ENCODE peak calls at places on chromosomes 6 and 20, in four cellular contexts. G is SK-N-SH, N is glutamatergic neuron, V is fibroblast of mammary gland. U is an unnamed sample.

GRCh38 chr6:7821426-7821825 is 89.2 kb downstream of the TXNDC5 start:
- DNase-seq in G (no peak), N (no peak), V (peak; percentile 53), U (no peak)

GRCh38 chr6:156617376-156617775 is 159.8 kb upstream of the ARID1B start:
- DNase-seq in G (no peak), N (no peak), V (no peak), U (no peak)

GRCh38 chr6:51398064-51398740 is 579.5 kb downstream of the TFAP2B start:
- DNase-seq in G (no peak), N (no peak), V (no peak), U (no peak)

GRCh38 chr6:144655376-144655775 is 370.2 kb downstream of the UTRN start:
- DNase-seq in G (no peak), N (no peak), V (peak; percentile 72), U (no peak)

GRCh38 chr6:37893262-37893661 is 73.7 kb downstream of the ZFAND3 start:
- DNase-seq in G (no peak), N (no peak), V (no peak), U (no peak)

GRCh38 chr6:158642097-158642601 is 2.4 kb downstream of the DYNLT1 start:
- DNase-seq in G (no peak), N (no peak), V (peak; percentile 97), U (no peak)

GRCh38 chr20:61896058-61896961 is 169.4 kb downstream of the TAF4 start:
- DNase-seq in G (peak; percentile 91), N (peak; percentile 77), V (peak; percentile 37), U (peak; percentile 77)

GRCh38 chr6:84651583-84651982 is 112.8 kb downstream of the TBX18 start:
- DNase-seq in G (no peak), N (no peak), V (no peak), U (no peak)

GRCh38 chr6:166058064-166058739 is 109.4 kb downstream of the TBXT start:
- DNase-seq in G (peak; percentile 25), N (no peak), V (peak; percentile 26), U (no peak)

GRCh38 chr6:129748901-129749748 is 39.1 kb upstream of the ARHGAP18 start:
- DNase-seq in G (no peak), N (no peak), V (peak; percentile 84), U (no peak)

GRCh38 chr20:24914388-24915241 is 34.5 kb upstream of the CST7 start:
- DNase-seq in G (no peak), N (no peak), V (no peak), U (no peak)

GRCh38 chr6:153957409-153957808 is 81.6 kb upstream of the OPRM1 start:
- DNase-seq in G (no peak), N (no peak), V (no peak), U (no peak)

GRCh38 chr6:73515204-73516101 is 5.4 kb downstream of the EEF1A1 start:
- DNase-seq in G (peak; percentile 39), N (no peak), V (peak; percentile 87), U (peak; percentile 36)

GRCh38 chr6:35280903-35281302 is 16.7 kb upstream of the DEF6 start:
- DNase-seq in G (no peak), N (no peak), V (no peak), U (no peak)

GRCh38 chr20:31894980-31895675 is 24.7 kb downstream of the TTLL9 start:
- DNase-seq in G (no peak), N (no peak), V (peak; percentile 88), U (no peak)

GRCh38 chr20:64119301-64119680 is 11.9 kb upstream of the NPBWR2 start:
- DNase-seq in G (peak; percentile 30), N (peak; percentile 12), V (no peak), U (no peak)

GRCh38 chr6:157556671-157557430 is 175.9 kb downstream of the ZDHHC14 start:
- DNase-seq in G (no peak), N (no peak), V (no peak), U (no peak)

GRCh38 chr20:47432251-47433210 is 69.2 kb upstream of the NCOA3 start:
- DNase-seq in G (no peak), N (no peak), V (peak; percentile 82), U (no peak)

GRCh38 chr6:43980004-43980795 is 147.1 kb downstream of the MRPL14 start:
- DNase-seq in G (no peak), N (no peak), V (no peak), U (no peak)

GRCh38 chr6:43978473-43979360 is 148.5 kb downstream of the MRPL14 start:
- DNase-seq in G (no peak), N (no peak), V (peak; percentile 65), U (no peak)

GRCh38 chr6:43976706-43977403 is 150.4 kb downstream of the MRPL14 start:
- DNase-seq in G (no peak), N (no peak), V (no peak), U (no peak)

GRCh38 chr6:43979525-43979924 is 147.7 kb downstream of the MRPL14 start:
- DNase-seq in G (no peak), N (no peak), V (no peak), U (no peak)

GRCh38 chr6:43977404-43978111 is 149.7 kb downstream of the MRPL14 start:
- DNase-seq in G (no peak), N (no peak), V (no peak), U (no peak)
- TF ChIP-seq CTCF in G (no peak), N (no peak), V (no peak), U (no peak)

DNA sequence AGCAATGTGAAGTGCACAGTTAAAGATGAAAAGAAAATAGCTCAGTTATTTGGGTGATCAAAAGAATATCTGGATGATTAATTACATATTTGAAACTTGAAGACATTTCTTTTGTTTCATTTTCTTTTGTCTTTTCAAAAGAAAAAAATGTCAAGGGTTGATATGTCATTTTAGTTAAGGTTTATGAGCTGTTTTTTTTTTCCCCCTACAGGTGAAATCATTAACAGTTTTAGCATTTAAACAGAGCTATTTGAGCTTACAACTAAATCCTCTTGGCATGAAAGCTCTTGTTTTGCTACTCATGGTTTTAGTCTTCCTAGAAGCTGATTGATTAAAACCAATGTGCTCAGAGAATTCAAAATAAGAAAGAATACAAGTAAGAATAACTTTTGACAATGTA is 887.3 kb downstream of the PHF3 start:
- DNase-seq in G (no peak), N (no peak), V (no peak), U (no peak)
- TF ChIP-seq CTCF in G (no peak), N (no peak), V (no peak), U (no peak)

DNA sequence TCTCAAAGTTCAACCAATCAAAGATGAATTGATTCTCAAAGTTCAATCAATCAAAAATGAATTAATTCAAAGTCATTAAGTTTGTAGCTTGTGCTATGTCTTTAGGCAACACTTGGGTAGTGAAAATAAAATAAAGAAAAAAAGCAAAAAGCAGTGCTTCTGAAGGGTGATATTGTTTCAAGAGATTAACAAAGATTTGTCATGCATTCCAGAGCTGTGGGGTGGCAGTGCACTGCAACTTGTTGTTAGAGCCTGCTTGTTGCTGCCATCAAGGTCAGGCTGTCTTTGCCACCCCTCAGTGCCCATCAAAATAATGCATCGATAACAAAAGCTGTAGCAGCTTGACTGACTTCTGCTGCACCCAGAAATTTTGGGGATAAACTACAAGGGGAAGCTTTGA is 128.6 kb downstream of the RNF144B start:
- DNase-seq in G (no peak), N (no peak), V (no peak), U (no peak)
- TF ChIP-seq CTCF in G (no peak), N (no peak), V (no peak), U (no peak)

GRCh38 chr20:462199-462991 is at the start of gene TBC1D20:
- DNase-seq in G (peak; percentile 95), N (peak; percentile 86), V (peak; percentile 80), U (peak; percentile 85)
- TF ChIP-seq CTCF in G (peak; percentile 33), N (no peak), V (peak; percentile 9), U (no peak)

DNA sequence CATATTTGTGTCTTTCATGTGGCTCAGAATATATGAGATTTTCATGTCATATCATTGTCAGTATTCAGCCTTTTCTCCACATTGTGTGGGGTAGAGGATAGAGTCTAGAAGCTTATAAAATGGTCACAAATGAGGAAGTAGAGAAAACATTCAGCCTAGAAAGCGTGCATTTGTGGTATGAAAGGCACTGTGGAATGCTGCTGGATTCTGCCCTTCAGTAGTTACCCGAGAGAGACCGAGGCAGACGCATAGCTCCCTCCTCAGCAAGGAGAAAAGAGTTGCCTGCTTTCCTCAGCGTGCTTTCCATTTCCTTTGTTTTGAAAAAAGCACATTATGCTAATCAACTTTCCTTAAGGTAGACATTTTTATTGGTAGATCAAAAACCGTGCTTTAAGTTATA is 28.7 kb downstream of the MYB start:
- DNase-seq in G (no peak), N (no peak), V (no peak), U (no peak)
- TF ChIP-seq CTCF in G (no peak), N (no peak), V (no peak), U (no peak)

GRCh38 chr20:1206749-1207148 is 3.5 kb downstream of the C20orf202 start:
- DNase-seq in G (no peak), N (no peak), V (no peak), U (no peak)

GRCh38 chr20:1210501-1210900 is 7.2 kb downstream of the C20orf202 start:
- DNase-seq in G (no peak), N (no peak), V (peak; percentile 38), U (no peak)

GRCh38 chr20:1211954-1212497 is 8.8 kb downstream of the C20orf202 start:
- DNase-seq in G (no peak), N (no peak), V (no peak), U (no peak)

GRCh38 chr20:1207293-1207884 is 4.1 kb downstream of the C20orf202 start:
- DNase-seq in G (no peak), N (no peak), V (no peak), U (no peak)

DNA sequence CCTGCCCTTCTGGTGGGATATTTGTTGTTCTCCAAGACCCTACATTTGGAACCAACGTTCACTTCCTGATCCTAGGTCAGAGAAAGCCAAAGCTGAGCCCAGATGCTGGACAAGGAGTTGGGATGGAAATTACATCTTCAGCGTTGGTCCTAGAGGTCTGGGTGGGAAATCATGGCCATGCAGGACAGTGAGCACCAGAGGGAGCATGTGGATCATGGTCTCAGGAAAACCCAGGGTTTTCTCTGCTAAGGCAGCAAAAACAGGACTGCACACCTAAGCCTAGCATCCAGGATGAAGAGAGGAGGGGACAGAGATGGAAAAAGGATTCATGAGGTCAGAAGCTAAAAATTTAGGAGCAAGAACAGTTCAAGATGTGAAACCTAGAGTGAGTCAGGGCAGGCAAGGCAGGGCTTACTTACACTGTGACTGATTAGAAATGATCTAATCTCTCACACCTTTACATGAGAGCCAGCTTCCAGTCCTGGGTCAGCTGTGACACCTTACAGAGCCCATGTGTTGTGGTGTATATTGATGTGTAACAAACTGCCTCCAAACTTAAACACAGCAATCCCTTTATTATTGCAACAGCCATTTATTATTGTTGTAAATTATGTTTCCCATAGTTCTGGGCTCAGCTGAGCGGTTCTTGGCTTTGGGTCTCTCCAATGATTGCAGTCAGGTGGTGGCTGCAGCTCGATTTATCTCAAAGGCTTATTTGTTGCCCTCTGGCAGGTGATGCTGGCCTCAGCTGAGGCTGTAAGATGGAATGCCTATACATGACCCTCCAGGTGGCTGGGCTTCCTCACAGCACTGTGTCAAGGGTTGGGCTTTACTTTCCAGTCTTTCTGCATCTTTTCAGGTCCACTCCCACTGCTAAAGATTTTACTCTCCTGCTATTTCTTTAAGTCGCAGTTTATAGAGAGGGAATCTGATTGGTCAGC is 6.5 kb downstream of the C20orf202 start:
- DNase-seq in G (no peak), N (no peak), V (peak; percentile 17), U (no peak)
- TF ChIP-seq CTCF in G (peak; percentile 48), N (no peak), V (peak; percentile 29), U (peak; percentile 10)

GRCh38 chr6:39003072-39003471 is 45.5 kb upstream of the GLP1R start:
- DNase-seq in G (no peak), N (peak; percentile 39), V (no peak), U (peak; percentile 26)
- TF ChIP-seq CTCF in G (peak; percentile 21), N (no peak), V (peak; percentile 19), U (peak; percentile 45)

GRCh38 chr20:37406010-37406998 is 60.4 kb downstream of the SRC start:
- DNase-seq in G (peak; percentile 93), N (no peak), V (no peak), U (peak; percentile 66)
- TF ChIP-seq CTCF in G (no peak), N (no peak), V (no peak), U (no peak)

GRCh38 chr6:42084889-42085288 is 34.6 kb downstream of the TAF8 start:
- DNase-seq in G (no peak), N (no peak), V (no peak), U (no peak)
- TF ChIP-seq CTCF in G (peak; percentile 17), N (no peak), V (peak; percentile 25), U (no peak)